ENCODE peak calls at places on chromosomes 2 and 18, in ten cellular contexts. D is memory B cell; J is GM12865; V is nephron progenitor cell; I is posterior vena cava; K is NAMALWA; G is fibroblast of mammary gland; B is RWPE1; C is stimulated activated CD4-positive, alpha-beta T cell treated with anti-CD3 and anti-CD28 coated beads, Interleukin-12 subunit alpha, Interleukin-12 subunit beta, amount 100 ng/mL, for 24 hours; R is transverse colon. Q is an unnamed sample.

GRCh38 chr18:55136864-55137263 is 177.6 kb upstream of the CCDC68 start:
- DNase-seq in D (no peak), J (no peak), V (no peak), I (no peak), K (no peak), G (no peak), B (no peak), C (no peak), R (no peak), Q (no peak)

GRCh38 chr18:3066391-3067079 is 53.6 kb upstream of the LPIN2 start:
- DNase-seq in D (no peak), J (no peak), V (no peak), I (no peak), K (no peak), G (no peak), B (no peak), C (no peak), R (no peak), Q (no peak)

GRCh38 chr2:239305222-239305575 is 95.6 kb downstream of the HDAC4 start:
- DNase-seq in D (no peak), J (no peak), V (no peak), I (peak), K (no peak), G (no peak), B (no peak), C (no peak), R (peak), Q (no peak)

GRCh38 chr2:112958428-112959108 is 19.2 kb upstream of the IL36G start:
- DNase-seq in D (peak), J (peak), V (peak), I (no peak), K (peak), G (peak), B (peak), C (peak), R (no peak), Q (peak)

GRCh38 chr2:58594175-58594574 is 353.1 kb upstream of the FANCL start:
- DNase-seq in D (no peak), J (peak), V (peak), I (no peak), K (peak), G (no peak), B (peak), C (no peak), R (no peak), Q (no peak)

GRCh38 chr18:79884963-79885728 is 66.3 kb downstream of the SLC66A2 start:
- DNase-seq in D (no peak), J (no peak), V (no peak), I (no peak), K (peak), G (no peak), B (no peak), C (no peak), R (no peak), Q (no peak)

GRCh38 chr2:168456526-168457176 is 579 bp downstream of the CERS6 start:
- DNase-seq in D (no peak), J (peak), V (peak), I (no peak), K (no peak), G (peak), B (peak), C (peak), R (peak), Q (peak)

GRCh38 chr18:3585656-3586509 is 135.9 kb downstream of the TGIF1 start:
- DNase-seq in D (peak), J (peak), V (peak), I (peak), K (peak), G (peak), B (peak), C (peak), R (peak), Q (peak)